ENCODE peak calls at places on chromosomes 6 and 20, in seven cellular contexts. One of them, this sample, is unnamed.

GRCh38 chr6:35203680-35204079 is 10.1 kb upstream of the SCUBE3 start:
- DNase-seq in activated T-cell treated with anti-CD3 and anti-CD28 coated beads, Interleukin-2, amount 50 U/mL, for 48 hours: no peak
- DNase-seq in AML-193: no peak
- DNase-seq in cerebellum: no peak
- DNase-seq in astrocyte of the spinal cord: no peak
- DNase-seq in amniotic stem cell: no peak
- DNase-seq in naive thymus-derived CD8-positive, alpha-beta T cell: no peak
- DNase-seq in this sample: no peak

GRCh38 chr20:29874476-29875202 is 1382.8 kb upstream of the DEFB115 start:
- DNase-seq in activated T-cell treated with anti-CD3 and anti-CD28 coated beads, Interleukin-2, amount 50 U/mL, for 48 hours: no peak
- DNase-seq in AML-193: no peak
- DNase-seq in cerebellum: no peak
- DNase-seq in astrocyte of the spinal cord: no peak
- DNase-seq in amniotic stem cell: no peak
- DNase-seq in naive thymus-derived CD8-positive, alpha-beta T cell: no peak
- DNase-seq in this sample: no peak

GRCh38 chr20:35768731-35769664 is 2.8 kb upstream of the PHF20 start:
- DNase-seq in activated T-cell treated with anti-CD3 and anti-CD28 coated beads, Interleukin-2, amount 50 U/mL, for 48 hours: peak; percentile 69
- DNase-seq in AML-193: peak; percentile 36
- DNase-seq in cerebellum: no peak
- DNase-seq in astrocyte of the spinal cord: peak; percentile 96
- DNase-seq in amniotic stem cell: peak; percentile 90
- DNase-seq in naive thymus-derived CD8-positive, alpha-beta T cell: no peak
- DNase-seq in this sample: peak; percentile 96

GRCh38 chr6:154721460-154721859 is 11.8 kb upstream of the SCAF8 start:
- DNase-seq in activated T-cell treated with anti-CD3 and anti-CD28 coated beads, Interleukin-2, amount 50 U/mL, for 48 hours: no peak
- DNase-seq in AML-193: no peak
- DNase-seq in cerebellum: no peak
- DNase-seq in astrocyte of the spinal cord: peak; percentile 88
- DNase-seq in amniotic stem cell: peak; percentile 61
- DNase-seq in naive thymus-derived CD8-positive, alpha-beta T cell: no peak
- DNase-seq in this sample: peak; percentile 69

GRCh38 chr6:17305219-17306001 is 24.2 kb downstream of the RBM24 start:
- DNase-seq in activated T-cell treated with anti-CD3 and anti-CD28 coated beads, Interleukin-2, amount 50 U/mL, for 48 hours: no peak
- DNase-seq in AML-193: no peak
- DNase-seq in cerebellum: no peak
- DNase-seq in astrocyte of the spinal cord: peak; percentile 66
- DNase-seq in amniotic stem cell: no peak
- DNase-seq in naive thymus-derived CD8-positive, alpha-beta T cell: no peak
- DNase-seq in this sample: no peak

GRCh38 chr6:131979515-131980337 is 28.6 kb upstream of the CCN2 start:
- DNase-seq in activated T-cell treated with anti-CD3 and anti-CD28 coated beads, Interleukin-2, amount 50 U/mL, for 48 hours: no peak
- DNase-seq in AML-193: no peak
- DNase-seq in cerebellum: no peak
- DNase-seq in astrocyte of the spinal cord: peak; percentile 98
- DNase-seq in amniotic stem cell: peak; percentile 68
- DNase-seq in naive thymus-derived CD8-positive, alpha-beta T cell: no peak
- DNase-seq in this sample: peak; percentile 6

GRCh38 chr20:36092424-36093024 is 62.0 kb upstream of the EPB41L1 start:
- DNase-seq in activated T-cell treated with anti-CD3 and anti-CD28 coated beads, Interleukin-2, amount 50 U/mL, for 48 hours: peak; percentile 25
- DNase-seq in AML-193: no peak
- DNase-seq in cerebellum: peak; percentile 47
- DNase-seq in astrocyte of the spinal cord: no peak
- DNase-seq in amniotic stem cell: no peak
- DNase-seq in naive thymus-derived CD8-positive, alpha-beta T cell: no peak
- DNase-seq in this sample: no peak

GRCh38 chr20:61440548-61441055 is 188.5 kb downstream of the CDH4 start:
- DNase-seq in activated T-cell treated with anti-CD3 and anti-CD28 coated beads, Interleukin-2, amount 50 U/mL, for 48 hours: no peak
- DNase-seq in AML-193: no peak
- DNase-seq in cerebellum: no peak
- DNase-seq in astrocyte of the spinal cord: no peak
- DNase-seq in amniotic stem cell: no peak
- DNase-seq in naive thymus-derived CD8-positive, alpha-beta T cell: no peak
- DNase-seq in this sample: no peak

GRCh38 chr6:25297823-25298507 is 18.8 kb downstream of the CARMIL1 start:
- DNase-seq in activated T-cell treated with anti-CD3 and anti-CD28 coated beads, Interleukin-2, amount 50 U/mL, for 48 hours: no peak
- DNase-seq in AML-193: no peak
- DNase-seq in cerebellum: no peak
- DNase-seq in astrocyte of the spinal cord: no peak
- DNase-seq in amniotic stem cell: no peak
- DNase-seq in naive thymus-derived CD8-positive, alpha-beta T cell: no peak
- DNase-seq in this sample: no peak

GRCh38 chr6:14316911-14317535 is 199.5 kb downstream of the CD83 start:
- DNase-seq in activated T-cell treated with anti-CD3 and anti-CD28 coated beads, Interleukin-2, amount 50 U/mL, for 48 hours: peak; percentile 42
- DNase-seq in AML-193: no peak
- DNase-seq in cerebellum: no peak
- DNase-seq in astrocyte of the spinal cord: no peak
- DNase-seq in amniotic stem cell: no peak
- DNase-seq in naive thymus-derived CD8-positive, alpha-beta T cell: no peak
- DNase-seq in this sample: peak; percentile 14

GRCh38 chr6:119322715-119323350 is 26.7 kb downstream of the MAN1A1 start:
- DNase-seq in activated T-cell treated with anti-CD3 and anti-CD28 coated beads, Interleukin-2, amount 50 U/mL, for 48 hours: no peak
- DNase-seq in AML-193: no peak
- DNase-seq in cerebellum: no peak
- DNase-seq in astrocyte of the spinal cord: no peak
- DNase-seq in amniotic stem cell: no peak
- DNase-seq in naive thymus-derived CD8-positive, alpha-beta T cell: peak; percentile 76
- DNase-seq in this sample: no peak

GRCh38 chr6:19694697-19695096 is 142.5 kb upstream of the ID4 start:
- DNase-seq in activated T-cell treated with anti-CD3 and anti-CD28 coated beads, Interleukin-2, amount 50 U/mL, for 48 hours: no peak
- DNase-seq in AML-193: no peak
- DNase-seq in cerebellum: no peak
- DNase-seq in astrocyte of the spinal cord: no peak
- DNase-seq in amniotic stem cell: no peak
- DNase-seq in naive thymus-derived CD8-positive, alpha-beta T cell: no peak
- DNase-seq in this sample: no peak

GRCh38 chr6:134683783-134684765 is 265.8 kb downstream of the ALDH8A1 start:
- DNase-seq in activated T-cell treated with anti-CD3 and anti-CD28 coated beads, Interleukin-2, amount 50 U/mL, for 48 hours: no peak
- DNase-seq in AML-193: no peak
- DNase-seq in cerebellum: no peak
- DNase-seq in astrocyte of the spinal cord: peak; percentile 81
- DNase-seq in amniotic stem cell: no peak
- DNase-seq in naive thymus-derived CD8-positive, alpha-beta T cell: no peak
- DNase-seq in this sample: no peak

GRCh38 chr6:137657351-137657911 is 163.2 kb upstream of the OLIG3 start:
- DNase-seq in activated T-cell treated with anti-CD3 and anti-CD28 coated beads, Interleukin-2, amount 50 U/mL, for 48 hours: peak; percentile 46
- DNase-seq in AML-193: no peak
- DNase-seq in cerebellum: no peak
- DNase-seq in astrocyte of the spinal cord: no peak
- DNase-seq in amniotic stem cell: no peak
- DNase-seq in naive thymus-derived CD8-positive, alpha-beta T cell: no peak
- DNase-seq in this sample: no peak

GRCh38 chr20:42401598-42401997 is 783.4 kb upstream of the CHD6 start:
- DNase-seq in activated T-cell treated with anti-CD3 and anti-CD28 coated beads, Interleukin-2, amount 50 U/mL, for 48 hours: no peak
- DNase-seq in AML-193: no peak
- DNase-seq in cerebellum: no peak
- DNase-seq in astrocyte of the spinal cord: no peak
- DNase-seq in amniotic stem cell: no peak
- DNase-seq in naive thymus-derived CD8-positive, alpha-beta T cell: no peak
- DNase-seq in this sample: no peak

GRCh38 chr6:25995507-25995906 is 32.9 kb downstream of the TRIM38 start:
- DNase-seq in activated T-cell treated with anti-CD3 and anti-CD28 coated beads, Interleukin-2, amount 50 U/mL, for 48 hours: no peak
- DNase-seq in AML-193: no peak
- DNase-seq in cerebellum: no peak
- DNase-seq in astrocyte of the spinal cord: peak; percentile 32
- DNase-seq in amniotic stem cell: no peak
- DNase-seq in naive thymus-derived CD8-positive, alpha-beta T cell: no peak
- DNase-seq in this sample: no peak

GRCh38 chr20:49034070-49034732 is 11.9 kb upstream of the CSE1L start:
- DNase-seq in activated T-cell treated with anti-CD3 and anti-CD28 coated beads, Interleukin-2, amount 50 U/mL, for 48 hours: no peak
- DNase-seq in AML-193: no peak
- DNase-seq in cerebellum: no peak
- DNase-seq in astrocyte of the spinal cord: no peak
- DNase-seq in amniotic stem cell: no peak
- DNase-seq in naive thymus-derived CD8-positive, alpha-beta T cell: no peak
- DNase-seq in this sample: no peak

GRCh38 chr6:148535976-148536375 is 193.3 kb downstream of the SASH1 start:
- DNase-seq in activated T-cell treated with anti-CD3 and anti-CD28 coated beads, Interleukin-2, amount 50 U/mL, for 48 hours: no peak
- DNase-seq in AML-193: no peak
- DNase-seq in cerebellum: no peak
- DNase-seq in astrocyte of the spinal cord: peak; percentile 66
- DNase-seq in amniotic stem cell: no peak
- DNase-seq in naive thymus-derived CD8-positive, alpha-beta T cell: no peak
- DNase-seq in this sample: no peak

GRCh38 chr20:22339946-22340345 is 244.4 kb downstream of the FOXA2 start:
- DNase-seq in activated T-cell treated with anti-CD3 and anti-CD28 coated beads, Interleukin-2, amount 50 U/mL, for 48 hours: no peak
- DNase-seq in AML-193: no peak
- DNase-seq in cerebellum: no peak
- DNase-seq in astrocyte of the spinal cord: no peak
- DNase-seq in amniotic stem cell: no peak
- DNase-seq in naive thymus-derived CD8-positive, alpha-beta T cell: no peak
- DNase-seq in this sample: no peak

GRCh38 chr6:163341671-163342070 is 72.8 kb upstream of the QKI start:
- DNase-seq in activated T-cell treated with anti-CD3 and anti-CD28 coated beads, Interleukin-2, amount 50 U/mL, for 48 hours: no peak
- DNase-seq in AML-193: no peak
- DNase-seq in cerebellum: no peak
- DNase-seq in astrocyte of the spinal cord: no peak
- DNase-seq in amniotic stem cell: no peak
- DNase-seq in naive thymus-derived CD8-positive, alpha-beta T cell: no peak
- DNase-seq in this sample: no peak